ENCODE peak calls at places on chromosomes 16 and 17, in four cellular contexts. G is K562, K is H1, D is IMR-90. N is an unnamed sample.

GRCh38 chr17:65550075-65550635 is 11.3 kb downstream of the AXIN2 start:
- DNase-seq in K (no peak), D (no peak), G (no peak), N (no peak)

GRCh38 chr16:80899804-80900592 is 95.6 kb upstream of the CDYL2 start:
- DNase-seq in K (no peak), G (no peak), D (peak), N (no peak)

GRCh38 chr16:30956601-30957455 is 726 bp upstream of the SETD1A start:
- DNase-seq in D (peak), G (peak), K (no peak), N (no peak)

GRCh38 chr17:7263071-7263800 is 958 bp upstream of the CLDN7 start:
- DNase-seq in D (no peak), K (no peak), G (peak), N (no peak)

GRCh38 chr17:77863814-77864161 is 94.7 kb upstream of the TNRC6C start:
- DNase-seq in G (peak), K (no peak), D (no peak), N (no peak)

GRCh38 chr16:24855678-24856077 is 9.9 kb downstream of the SLC5A11 start:
- DNase-seq in G (no peak), D (no peak), K (no peak), N (no peak)

GRCh38 chr16:2235695-2236361 is 416 bp upstream of the DNASE1L2 start:
- DNase-seq in K (no peak), G (no peak), D (no peak), N (no peak)

GRCh38 chr17:66633322-66633965 is 201.5 kb upstream of the CACNG5 start:
- DNase-seq in D (peak), G (no peak), K (no peak), N (no peak)

GRCh38 chr17:65593092-65593869 is 31.8 kb upstream of the AXIN2 start:
- DNase-seq in G (no peak), K (no peak), D (no peak), N (no peak)

GRCh38 chr17:72952220-72952619 is 140.3 kb downstream of the SLC39A11 start:
- DNase-seq in D (no peak), G (no peak), K (no peak), N (no peak)

GRCh38 chr16:56715128-56715527 is 14.8 kb upstream of the NUP93 start:
- DNase-seq in D (no peak), G (no peak), K (no peak), N (no peak)

GRCh38 chr17:14337596-14338079 is 36.8 kb downstream of the HS3ST3B1 start:
- DNase-seq in K (no peak), G (no peak), D (no peak), N (no peak)

GRCh38 chr17:77475012-77475976 is 334.5 kb downstream of the SEC14L1 start:
- DNase-seq in G (no peak), D (peak), K (no peak), N (no peak)

GRCh38 chr16:17294856-17295255 is 175.9 kb downstream of the XYLT1 start:
- DNase-seq in G (no peak), K (no peak), D (no peak), N (no peak)

GRCh38 chr17:73476890-73477350 is 165.1 kb upstream of the CDC42EP4 start:
- DNase-seq in G (no peak), D (no peak), K (no peak), N (no peak)

GRCh38 chr16:59632266-59632855 is 898.2 kb upstream of the GOT2 start:
- DNase-seq in D (peak), K (no peak), G (no peak), N (no peak)

GRCh38 chr17:22695228-22695619 is 1002.9 kb downstream of the KCNJ18 start:
- DNase-seq in D (no peak), K (no peak), G (peak), N (no peak)

GRCh38 chr17:40699359-40699758 is 4.2 kb downstream of the KRT24 start:
- DNase-seq in G (no peak), D (no peak), K (no peak), N (no peak)

GRCh38 chr17:80986046-80986445 is 5.6 kb upstream of the CHMP6 start:
- DNase-seq in K (no peak), G (no peak), D (no peak), N (no peak)

GRCh38 chr16:78122774-78123315 is 23.4 kb downstream of the WWOX start:
- DNase-seq in G (peak), D (peak), K (no peak), N (no peak)

GRCh38 chr17:57104461-57105175 is 19.6 kb downstream of the AKAP1 start:
- DNase-seq in G (no peak), D (peak), K (no peak), N (no peak)

GRCh38 chr17:7191069-7191468 is 11.9 kb upstream of the ASGR1 start:
- DNase-seq in K (no peak), D (no peak), G (no peak), N (no peak)

GRCh38 chr16:59964232-59964924 is 1230.3 kb upstream of the GOT2 start:
- DNase-seq in G (no peak), D (no peak), K (no peak), N (no peak)

GRCh38 chr16:19102187-19102872 is 11.4 kb upstream of the ITPRIPL2 start:
- DNase-seq in D (no peak), G (no peak), K (no peak), N (no peak)

GRCh38 chr16:16867994-16868393 is 489.1 kb downstream of the NPIPA7 start:
- DNase-seq in K (no peak), G (no peak), D (no peak), N (no peak)

GRCh38 chr16:22353188-22353919 is 21.1 kb downstream of the CDR2 start:
- DNase-seq in G (no peak), K (peak), D (peak), N (peak)

GRCh38 chr17:49762148-49762941 is 1.6 kb downstream of the FAM117A start:
- DNase-seq in K (no peak), D (peak), G (no peak), N (no peak)

GRCh38 chr16:15644306-15644961 is 1.5 kb upstream of the MARF1 start:
- DNase-seq in K (no peak), G (no peak), D (no peak), N (no peak)

GRCh38 chr17:61582593-61582992 is 8.4 kb downstream of the NACA2 start:
- DNase-seq in K (no peak), D (no peak), G (no peak), N (no peak)

GRCh38 chr17:61583660-61584264 is 7.3 kb downstream of the NACA2 start:
- DNase-seq in K (no peak), D (no peak), G (no peak), N (no peak)

GRCh38 chr17:61584266-61584665 is 6.8 kb downstream of the NACA2 start:
- DNase-seq in D (no peak), G (no peak), K (no peak), N (no peak)

GRCh38 chr17:61581611-61582349 is 9.2 kb downstream of the NACA2 start:
- DNase-seq in D (peak), G (no peak), K (no peak), N (no peak)

GRCh38 chr17:61583242-61583641 is 7.8 kb downstream of the NACA2 start:
- DNase-seq in G (peak), D (peak), K (no peak), N (no peak)
- TF ChIP-seq CHD1 in G (no peak), D (no peak), K (no peak), N (no peak)

GRCh38 chr16:85425061-85425662 is 188.0 kb upstream of the GSE1 start:
- DNase-seq in D (no peak), K (no peak), G (no peak), N (no peak)

GRCh38 chr16:85423186-85423550 is 190.0 kb upstream of the GSE1 start:
- DNase-seq in D (no peak), K (no peak), G (no peak), N (no peak)

GRCh38 chr16:85422374-85423185 is 190.5 kb upstream of the GSE1 start:
- DNase-seq in G (peak), K (no peak), D (no peak), N (no peak)

GRCh38 chr16:85424260-85425060 is 188.7 kb upstream of the GSE1 start:
- DNase-seq in K (no peak), D (no peak), G (no peak), N (no peak)

GRCh38 chr16:85423631-85424030 is 189.5 kb upstream of the GSE1 start:
- DNase-seq in G (no peak), K (no peak), D (no peak), N (no peak)
- TF ChIP-seq CHD1 in G (no peak), K (no peak), D (no peak), N (no peak)

DNA sequence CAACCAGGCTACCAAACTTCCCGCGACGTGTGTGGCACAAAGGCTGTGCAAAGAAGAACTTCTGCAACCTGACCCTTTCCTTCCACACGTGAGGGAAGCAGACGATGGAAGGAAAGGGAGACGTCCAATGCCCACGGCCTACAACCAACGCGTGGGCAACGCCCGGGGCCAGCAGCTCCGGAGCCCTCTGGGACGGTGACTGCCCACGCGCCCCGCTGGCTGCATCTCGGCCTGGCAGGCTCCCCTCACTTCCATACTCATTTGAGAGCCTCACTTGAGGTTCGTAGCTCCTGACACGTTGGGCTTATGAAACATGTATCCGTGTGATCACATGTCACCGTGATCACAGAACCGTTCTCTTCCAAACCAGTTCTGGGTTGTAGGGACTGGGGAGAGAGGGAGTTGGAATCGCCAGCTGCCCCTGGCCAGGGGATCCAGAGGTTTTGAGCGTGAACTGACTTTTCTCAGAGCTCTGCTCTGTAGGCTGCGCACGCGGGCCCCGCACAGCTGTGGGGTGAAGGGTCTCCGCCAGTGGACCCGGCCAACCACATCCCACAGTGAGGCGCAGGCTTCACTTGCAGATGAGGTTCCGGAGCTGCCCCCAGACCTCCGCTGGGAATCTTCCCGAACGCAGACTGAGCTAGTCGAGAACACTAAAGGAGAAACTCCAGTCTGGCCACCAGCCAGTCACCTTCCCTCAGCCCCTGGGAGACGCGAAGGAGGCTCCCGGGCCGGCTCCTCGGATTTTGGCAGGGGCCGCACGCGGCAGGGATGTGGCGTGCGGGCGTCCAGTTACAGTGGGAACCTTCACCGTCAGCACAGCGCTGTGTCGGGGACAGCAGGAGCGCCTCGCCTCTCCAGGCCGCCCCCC is 1.0 kb downstream of the LMF1 start:
- DNase-seq in K (no peak), D (peak), G (no peak), N (no peak)
- TF ChIP-seq CHD1 in K (no peak), D (no peak), G (no peak), N (no peak)

DNA sequence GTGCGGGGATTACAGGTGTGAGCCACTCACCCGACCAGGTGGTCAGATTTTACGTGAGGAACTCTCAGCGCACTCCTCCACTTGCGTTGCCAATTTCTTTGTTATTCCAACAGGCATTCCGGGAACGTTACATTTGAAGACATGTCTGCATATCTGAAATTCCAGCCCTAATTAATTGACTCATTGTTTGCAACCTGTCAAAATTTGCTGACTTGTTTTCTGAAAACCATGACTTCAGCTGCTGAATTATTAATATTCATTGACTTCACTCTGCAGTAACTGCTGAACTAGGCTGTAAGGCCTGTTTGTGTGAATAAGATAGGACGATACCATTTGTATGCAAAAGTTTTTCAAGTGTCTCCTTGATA is 16.6 kb downstream of the G6PC1 start:
- DNase-seq in D (no peak), K (no peak), G (no peak), N (no peak)
- TF ChIP-seq CHD1 in D (no peak), K (no peak), G (no peak), N (no peak)

GRCh38 chr17:1182831-1183578 is 3.2 kb upstream of the ABR start:
- DNase-seq in K (no peak), D (no peak), G (no peak), N (no peak)
- TF ChIP-seq CHD1 in K (no peak), D (no peak), G (no peak), N (no peak)

DNA sequence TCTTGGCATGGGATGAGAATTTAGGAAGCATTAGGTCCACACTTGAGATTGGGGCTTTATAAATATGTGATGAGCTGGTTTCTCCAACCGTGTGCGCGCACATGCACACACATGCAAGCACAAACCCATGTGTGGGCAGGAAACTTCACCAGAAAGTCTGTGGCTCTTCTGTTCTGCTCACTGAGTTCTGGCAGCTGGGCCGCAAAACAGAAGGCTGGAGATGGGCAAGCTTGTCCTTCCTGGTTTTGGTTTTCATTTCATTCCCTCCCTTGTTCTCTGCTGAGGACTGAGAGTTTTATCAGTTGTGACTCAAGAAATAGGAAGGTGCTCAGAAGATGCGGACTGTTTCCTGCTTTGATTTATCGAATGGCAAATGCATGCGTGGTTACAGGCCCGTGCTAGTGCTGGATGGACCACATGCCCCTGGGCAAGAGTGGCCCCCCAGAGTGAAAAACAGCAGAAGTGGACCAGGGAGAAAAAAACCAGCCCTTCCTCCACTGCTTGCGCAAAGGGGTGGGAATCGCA is 14.1 kb downstream of the MAP3K14 start:
- DNase-seq in D (peak), G (no peak), K (no peak), N (peak)
- TF ChIP-seq CHD1 in D (no peak), G (no peak), K (no peak), N (no peak)